ENCODE peak calls at places on chromosomes 6 and 20, in four cellular contexts. One of them, this sample, is unnamed. For H3K4me1, the result is how much of the 10 kb centered on the place peaks cover.

GRCh38 chr20:49725694-49726093 is 12.0 kb upstream of the B4GALT5 start:
- DNase-seq in uterus: no peak
- DNase-seq in breast epithelium: no peak
- DNase-seq in heart left ventricle: no peak
- DNase-seq in this sample: no peak

GRCh38 chr6:144447487-144447886 is 162.4 kb downstream of the UTRN start:
- DNase-seq in breast epithelium: no peak
- DNase-seq in uterus: no peak
- DNase-seq in heart left ventricle: no peak
- DNase-seq in this sample: no peak

GRCh38 chr6:35562060-35562459 is 49.4 kb upstream of the TULP1 start:
- DNase-seq in heart left ventricle: peak
- DNase-seq in uterus: no peak
- DNase-seq in breast epithelium: no peak
- DNase-seq in this sample: no peak

GRCh38 chr20:54535045-54535444 is 59.7 kb downstream of the DOK5 start:
- DNase-seq in heart left ventricle: no peak
- DNase-seq in breast epithelium: peak
- DNase-seq in uterus: no peak
- DNase-seq in this sample: no peak

GRCh38 chr6:154766288-154766687 is 33.1 kb downstream of the SCAF8 start:
- DNase-seq in uterus: no peak
- DNase-seq in breast epithelium: no peak
- DNase-seq in heart left ventricle: no peak
- DNase-seq in this sample: no peak

GRCh38 chr6:30883743-30884520 is at the start of gene DDR1:
- DNase-seq in uterus: peak
- DNase-seq in heart left ventricle: peak
- DNase-seq in breast epithelium: peak
- DNase-seq in this sample: peak

GRCh38 chr6:35473849-35474128 is 5.6 kb downstream of the RPL10A start:
- DNase-seq in heart left ventricle: no peak
- DNase-seq in breast epithelium: no peak
- DNase-seq in uterus: no peak
- DNase-seq in this sample: no peak

GRCh38 chr20:56580226-56580625 is 47.2 kb downstream of the FAM209B start:
- DNase-seq in breast epithelium: no peak
- DNase-seq in uterus: no peak
- DNase-seq in heart left ventricle: no peak
- DNase-seq in this sample: no peak

GRCh38 chr6:79861023-79861422 is 86.3 kb downstream of the ELOVL4 start:
- DNase-seq in breast epithelium: no peak
- DNase-seq in uterus: no peak
- DNase-seq in heart left ventricle: no peak
- DNase-seq in this sample: no peak

GRCh38 chr20:4956200-4956810 is 45.0 kb downstream of the SLC23A2 start:
- DNase-seq in uterus: no peak
- DNase-seq in breast epithelium: no peak
- DNase-seq in heart left ventricle: no peak
- DNase-seq in this sample: no peak

GRCh38 chr20:50491926-50492634 is 18.1 kb upstream of the PTPN1 start:
- DNase-seq in heart left ventricle: no peak
- DNase-seq in uterus: no peak
- DNase-seq in breast epithelium: no peak
- DNase-seq in this sample: no peak

GRCh38 chr20:40370800-40371199 is 318.2 kb downstream of the MAFB start:
- DNase-seq in heart left ventricle: no peak
- DNase-seq in uterus: no peak
- DNase-seq in breast epithelium: no peak
- DNase-seq in this sample: no peak

GRCh38 chr20:23881371-23881770 is 1.8 kb upstream of the CST5 start:
- DNase-seq in uterus: no peak
- DNase-seq in breast epithelium: no peak
- DNase-seq in heart left ventricle: no peak
- DNase-seq in this sample: no peak

GRCh38 chr6:35474129-35474977 is 6.2 kb downstream of the RPL10A start:
- DNase-seq in heart left ventricle: no peak
- DNase-seq in uterus: no peak
- DNase-seq in breast epithelium: no peak
- DNase-seq in this sample: no peak

GRCh38 chr20:44188752-44189151 is 1.8 kb upstream of the JPH2 start:
- DNase-seq in heart left ventricle: no peak
- DNase-seq in uterus: peak
- DNase-seq in breast epithelium: no peak
- DNase-seq in this sample: no peak

GRCh38 chr6:125099211-125100017 is 54.2 kb upstream of the TPD52L1 start:
- DNase-seq in uterus: no peak
- DNase-seq in breast epithelium: peak
- DNase-seq in heart left ventricle: peak
- DNase-seq in this sample: peak

GRCh38 chr6:44676826-44677433 is 289.4 kb downstream of the CDC5L start:
- DNase-seq in uterus: no peak
- DNase-seq in breast epithelium: no peak
- DNase-seq in heart left ventricle: no peak
- DNase-seq in this sample: no peak

GRCh38 chr6:9699890-9700289 is 715.0 kb downstream of the TFAP2A start:
- DNase-seq in breast epithelium: no peak
- DNase-seq in uterus: no peak
- DNase-seq in heart left ventricle: no peak
- DNase-seq in this sample: no peak

GRCh38 chr6:111843347-111844147 is 29.7 kb downstream of the FYN start:
- DNase-seq in breast epithelium: no peak
- DNase-seq in heart left ventricle: no peak
- DNase-seq in uterus: no peak
- DNase-seq in this sample: peak

GRCh38 chr6:119142051-119142450 is 63.6 kb upstream of the FAM184A start:
- DNase-seq in breast epithelium: no peak
- DNase-seq in uterus: no peak
- DNase-seq in heart left ventricle: no peak
- DNase-seq in this sample: no peak

GRCh38 chr20:62808211-62808865 is 3.7 kb downstream of the OGFR start:
- DNase-seq in uterus: peak
- DNase-seq in heart left ventricle: peak
- DNase-seq in breast epithelium: no peak
- DNase-seq in this sample: peak

GRCh38 chr6:38450717-38451116 is 189.0 kb downstream of the BTBD9 start:
- DNase-seq in uterus: no peak
- DNase-seq in heart left ventricle: no peak
- DNase-seq in breast epithelium: no peak
- DNase-seq in this sample: no peak

GRCh38 chr6:116444092-116444491 is 17.1 kb upstream of the CALHM6 start:
- DNase-seq in breast epithelium: no peak
- DNase-seq in heart left ventricle: no peak
- DNase-seq in uterus: no peak
- DNase-seq in this sample: no peak

GRCh38 chr20:9112541-9113515 is 43.9 kb downstream of the PLCB4 start:
- DNase-seq in breast epithelium: no peak
- DNase-seq in uterus: no peak
- DNase-seq in heart left ventricle: peak
- DNase-seq in this sample: peak

GRCh38 chr20:37253087-37253486 is 8.5 kb downstream of the GHRH start:
- DNase-seq in breast epithelium: no peak
- DNase-seq in uterus: no peak
- DNase-seq in heart left ventricle: no peak
- DNase-seq in this sample: no peak

GRCh38 chr20:50008007-50008406 is 25.2 kb downstream of the SNAI1 start:
- DNase-seq in heart left ventricle: no peak
- DNase-seq in breast epithelium: no peak
- DNase-seq in uterus: no peak
- DNase-seq in this sample: no peak

GRCh38 chr6:13338038-13338437 is 9.7 kb upstream of the TBC1D7 start:
- DNase-seq in uterus: no peak
- DNase-seq in heart left ventricle: no peak
- DNase-seq in breast epithelium: no peak
- DNase-seq in this sample: no peak

GRCh38 chr6:42599558-42599957 is 35.7 kb downstream of the UBR2 start:
- DNase-seq in breast epithelium: no peak
- DNase-seq in uterus: no peak
- DNase-seq in heart left ventricle: no peak
- DNase-seq in this sample: no peak

GRCh38 chr6:12751694-12752304 is 35.2 kb downstream of the PHACTR1 start:
- DNase-seq in uterus: no peak
- DNase-seq in heart left ventricle: peak
- DNase-seq in breast epithelium: no peak
- DNase-seq in this sample: peak

GRCh38 chr6:11208267-11208666 is 24.2 kb downstream of the NEDD9 start:
- DNase-seq in breast epithelium: no peak
- DNase-seq in uterus: no peak
- DNase-seq in heart left ventricle: no peak
- DNase-seq in this sample: no peak

GRCh38 chr6:11209369-11209768 is 23.1 kb downstream of the NEDD9 start:
- DNase-seq in uterus: no peak
- DNase-seq in breast epithelium: no peak
- DNase-seq in heart left ventricle: no peak
- DNase-seq in this sample: no peak

GRCh38 chr6:11211235-11211634 is 21.2 kb downstream of the NEDD9 start:
- DNase-seq in breast epithelium: no peak
- DNase-seq in heart left ventricle: no peak
- DNase-seq in uterus: no peak
- DNase-seq in this sample: no peak

GRCh38 chr6:11210386-11211138 is 21.9 kb downstream of the NEDD9 start:
- DNase-seq in breast epithelium: peak
- DNase-seq in uterus: no peak
- DNase-seq in heart left ventricle: no peak
- DNase-seq in this sample: no peak

DNA sequence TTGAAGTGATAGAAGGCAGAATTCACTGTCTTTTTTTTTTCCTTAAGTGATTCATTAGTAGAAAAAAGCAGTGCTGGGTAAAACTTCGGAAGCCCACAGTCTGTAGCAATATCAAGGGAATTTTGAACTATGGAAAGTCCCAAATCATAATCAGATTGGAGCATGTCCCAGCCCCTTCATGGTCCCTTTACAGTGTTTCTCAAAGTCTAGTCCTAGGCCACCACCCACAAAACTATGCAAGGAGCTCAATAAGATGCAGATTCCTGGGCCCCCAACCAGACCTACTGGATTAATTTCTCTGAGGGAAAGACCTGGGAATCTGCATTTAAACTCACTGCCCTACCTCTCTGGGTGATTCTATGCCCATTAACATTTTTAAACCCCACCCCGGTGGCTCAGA is 22.5 kb downstream of the NEDD9 start:
- DNase-seq in breast epithelium: no peak
- DNase-seq in uterus: no peak
- DNase-seq in heart left ventricle: no peak
- DNase-seq in this sample: no peak
- H3K4me1 ChIP-seq in breast epithelium: under half
- H3K4me1 ChIP-seq in uterus: under half
- H3K4me1 ChIP-seq in heart left ventricle: half or more
- H3K4me1 ChIP-seq in this sample: under half

DNA sequence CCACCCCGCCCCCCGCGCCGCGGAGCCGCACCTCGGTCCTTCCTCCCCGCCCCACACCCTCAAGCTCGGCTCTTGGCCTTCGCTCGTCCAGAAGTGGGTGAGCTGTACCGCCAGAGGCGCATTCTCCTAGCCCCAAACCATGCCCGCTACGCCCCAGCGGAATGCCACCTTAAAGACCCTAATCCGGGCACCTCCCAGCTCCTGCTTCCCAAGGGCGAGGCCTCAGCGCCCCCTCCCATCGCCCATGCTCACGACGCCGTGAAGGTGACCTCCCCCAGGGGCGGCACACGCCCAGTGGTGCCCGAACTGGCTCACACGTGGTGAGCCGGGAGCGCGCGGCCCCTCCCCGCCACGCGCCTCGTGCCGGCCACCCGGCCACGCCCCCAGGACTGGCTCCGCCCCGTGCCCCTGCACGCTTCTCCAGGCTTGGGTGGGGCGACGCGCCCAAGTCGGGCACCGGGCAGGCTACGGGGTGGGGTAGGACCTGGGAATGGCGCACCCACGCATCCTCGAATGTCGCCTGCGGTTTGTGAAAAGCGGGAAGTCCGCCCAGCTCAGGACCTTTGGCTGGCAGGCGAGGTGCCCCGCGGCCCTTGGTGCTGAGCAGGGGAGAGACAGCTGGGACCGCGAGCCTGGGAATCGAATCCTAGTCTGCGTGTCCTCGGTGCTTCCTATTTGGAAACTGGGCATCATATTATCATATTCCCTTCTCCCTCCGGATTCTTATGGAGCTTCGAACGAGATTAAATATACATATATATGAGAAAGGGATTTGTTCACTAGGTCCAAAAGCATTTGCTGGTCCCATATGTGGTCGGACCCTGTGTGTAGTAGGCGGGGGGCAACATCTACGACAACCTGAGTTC is 942 bp upstream of the SOX12 start:
- DNase-seq in breast epithelium: peak
- DNase-seq in heart left ventricle: peak
- DNase-seq in uterus: peak
- DNase-seq in this sample: peak
- TF ChIP-seq POLR2A in breast epithelium: no peak
- TF ChIP-seq POLR2A in heart left ventricle: peak
- TF ChIP-seq POLR2A in uterus: peak
- TF ChIP-seq POLR2A in this sample: no peak

GRCh38 chr20:17850674-17851006 is 118.0 kb downstream of the SNX5 start:
- DNase-seq in uterus: no peak
- DNase-seq in breast epithelium: no peak
- DNase-seq in heart left ventricle: no peak
- DNase-seq in this sample: no peak
- H3K4me1 ChIP-seq in uterus: under half
- H3K4me1 ChIP-seq in breast epithelium: under half
- H3K4me1 ChIP-seq in heart left ventricle: under half
- H3K4me1 ChIP-seq in this sample: under half

GRCh38 chr6:37314803-37315515 is 38.8 kb upstream of the RNF8 start:
- DNase-seq in breast epithelium: no peak
- DNase-seq in heart left ventricle: peak
- DNase-seq in uterus: no peak
- DNase-seq in this sample: peak
- TF ChIP-seq POLR2A in breast epithelium: no peak
- TF ChIP-seq POLR2A in heart left ventricle: no peak
- TF ChIP-seq POLR2A in uterus: no peak
- TF ChIP-seq POLR2A in this sample: no peak

GRCh38 chr6:107656883-107657282 is 167.0 kb downstream of the SOBP start:
- DNase-seq in heart left ventricle: peak
- DNase-seq in uterus: no peak
- DNase-seq in breast epithelium: no peak
- DNase-seq in this sample: no peak
- H3K4me1 ChIP-seq in heart left ventricle: under half
- H3K4me1 ChIP-seq in uterus: under half
- H3K4me1 ChIP-seq in breast epithelium: under half
- H3K4me1 ChIP-seq in this sample: under half

This sample was measured in testis.